ENCODE peak calls at places on chromosome 18, in four cellular contexts. B is brain microvascular endothelial cell; E is NCI-H1092; P is CD8-positive, alpha-beta T cell. O is an unnamed sample.

GRCh38 chr18:8423051-8423558 is 186.1 kb upstream of the RAB12 start:
- DNase-seq in B (peak), P (no peak), E (no peak), O (no peak)

GRCh38 chr18:63762518-63762917 is 12.7 kb upstream of the SERPINB7 start:
- DNase-seq in B (peak), P (no peak), E (no peak), O (no peak)

GRCh38 chr18:36158261-36158867 is 28.7 kb downstream of the ELP2 start:
- DNase-seq in B (peak), E (no peak), P (no peak), O (no peak)

GRCh38 chr18:44651453-44651852 is 29.2 kb upstream of the SETBP1 start:
- DNase-seq in E (no peak), P (no peak), B (peak), O (peak)

GRCh38 chr18:52716926-52717325 is 376.9 kb downstream of the DCC start:
- DNase-seq in P (no peak), B (peak), E (no peak), O (no peak)

GRCh38 chr18:48136544-48137353 is 206.3 kb upstream of the SMAD2 start:
- DNase-seq in B (no peak), P (no peak), E (no peak), O (no peak)

GRCh38 chr18:50097702-50098101 is 97.2 kb downstream of the MYO5B start:
- DNase-seq in B (no peak), E (no peak), P (no peak), O (no peak)

GRCh38 chr18:58208207-58208944 is 164.3 kb downstream of the NEDD4L start:
- DNase-seq in B (no peak), E (no peak), P (no peak), O (no peak)

GRCh38 chr18:78242307-78242643 is 737.3 kb upstream of the SALL3 start:
- DNase-seq in P (no peak), B (no peak), E (no peak), O (no peak)

GRCh38 chr18:22164337-22165048 is 4.9 kb upstream of the GATA6 start:
- DNase-seq in P (no peak), E (no peak), B (no peak), O (no peak)

GRCh38 chr18:31942301-31942998 is 478 bp downstream of the TRAPPC8 start:
- DNase-seq in B (peak), P (peak), E (peak), O (no peak)

GRCh38 chr18:63155910-63156773 is 163.4 kb downstream of the BCL2 start:
- DNase-seq in E (no peak), B (no peak), P (no peak), O (no peak)

GRCh38 chr18:76956648-76957047 is 134.3 kb downstream of the ZNF236 start:
- DNase-seq in B (no peak), P (no peak), E (no peak), O (no peak)

GRCh38 chr18:48595703-48596218 is 56.9 kb downstream of the CTIF start:
- DNase-seq in E (no peak), P (no peak), B (no peak), O (no peak)

GRCh38 chr18:34738173-34738894 is 28.2 kb downstream of the DTNA start:
- DNase-seq in P (no peak), B (peak), E (no peak), O (no peak)

GRCh38 chr18:21243041-21243431 is 1.0 kb downstream of the GREB1L start:
- DNase-seq in B (no peak), E (no peak), P (no peak), O (no peak)

GRCh38 chr18:67969458-67969857 is 452.9 kb upstream of the DSEL start:
- DNase-seq in B (no peak), P (no peak), E (no peak), O (no peak)

GRCh38 chr18:77080283-77080682 is 52.3 kb downstream of the MBP start:
- DNase-seq in E (no peak), B (no peak), P (no peak), O (no peak)

GRCh38 chr18:47287911-47288635 is 36.6 kb upstream of the SKOR2 start:
- DNase-seq in B (no peak), P (no peak), E (no peak), O (no peak)

GRCh38 chr18:76713432-76713831 is 108.9 kb upstream of the ZNF236 start:
- DNase-seq in B (no peak), E (no peak), P (no peak), O (no peak)

GRCh38 chr18:45212186-45213039 is 402.9 kb upstream of the SLC14A2 start:
- DNase-seq in P (peak), B (peak), E (peak), O (peak)

GRCh38 chr18:13223341-13224148 is 5.0 kb downstream of the LDLRAD4 start:
- DNase-seq in E (no peak), P (no peak), B (no peak), O (no peak)

GRCh38 chr18:12564861-12565260 is 93.0 kb downstream of the SPIRE1 start:
- DNase-seq in B (no peak), P (no peak), E (no peak), O (no peak)

GRCh38 chr18:76479351-76480238 is 15.4 kb downstream of the ZNF516 start:
- DNase-seq in E (no peak), B (no peak), P (no peak), O (no peak)

GRCh38 chr18:961644-962355 is 57.1 kb downstream of the ADCYAP1 start:
- DNase-seq in P (peak), E (peak), B (peak), O (no peak)

GRCh38 chr18:58194028-58194427 is 150.0 kb downstream of the NEDD4L start:
- DNase-seq in P (no peak), B (no peak), E (peak), O (no peak)

GRCh38 chr18:23648456-23648855 is 14.3 kb downstream of the ANKRD29 start:
- DNase-seq in E (no peak), B (no peak), P (no peak), O (no peak)

GRCh38 chr18:58541789-58542425 is 87.0 kb downstream of the ALPK2 start:
- DNase-seq in E (no peak), B (peak), P (no peak), O (peak)

GRCh38 chr18:39053569-39053968 is 1488.0 kb upstream of the CELF4 start:
- DNase-seq in E (peak), B (no peak), P (no peak), O (no peak)